ENCODE peak calls at places on chromosome 14, in five cellular contexts. Y, G, M, U and H are unnamed samples.

GRCh38 chr14:84237881-84238280 is 1292.1 kb upstream of the FLRT2 start:
- DNase-seq in Y (peak), G (no peak), M (no peak), U (no peak), H (no peak)

GRCh38 chr14:77140343-77140936 is 1.2 kb downstream of the ZDHHC22 start:
- DNase-seq in Y (no peak), G (no peak), M (no peak), U (no peak), H (no peak)

GRCh38 chr14:68978550-68978911 is 571 bp downstream of the ACTN1 start:
- DNase-seq in Y (no peak), G (peak), M (peak), U (peak), H (peak)

GRCh38 chr14:102196436-102197230 is 56.9 kb downstream of the WDR20 start:
- DNase-seq in Y (no peak), G (no peak), M (no peak), U (no peak), H (no peak)

GRCh38 chr14:63394856-63395255 is 76.1 kb upstream of the GPHB5 start:
- DNase-seq in Y (no peak), G (no peak), M (no peak), U (no peak), H (no peak)

GRCh38 chr14:53979747-53980642 is 23.4 kb upstream of the BMP4 start:
- DNase-seq in Y (peak), G (no peak), M (no peak), U (no peak), H (no peak)

GRCh38 chr14:35607380-35607779 is 73.4 kb downstream of the INSM2 start:
- DNase-seq in Y (no peak), G (no peak), M (no peak), U (no peak), H (no peak)

GRCh38 chr14:77051101-77051500 is 22.6 kb upstream of the IRF2BPL start:
- DNase-seq in Y (no peak), G (peak), M (no peak), U (peak), H (no peak)

GRCh38 chr14:83163016-83163415 is 1629.4 kb upstream of the SEL1L start:
- DNase-seq in Y (no peak), G (no peak), M (no peak), U (no peak), H (no peak)

GRCh38 chr14:68363841-68364711 is 428.8 kb downstream of the ZFP36L1 start:
- DNase-seq in Y (peak), G (no peak), M (no peak), U (no peak), H (peak)

GRCh38 chr14:56805992-56806737 is 4.1 kb downstream of the OTX2 start:
- DNase-seq in Y (no peak), G (no peak), M (no peak), U (no peak), H (no peak)

GRCh38 chr14:59215757-59216156 is 27.3 kb downstream of the DAAM1 start:
- DNase-seq in Y (no peak), G (no peak), M (no peak), U (no peak), H (no peak)

GRCh38 chr14:106500571-106500970 is 974.2 kb downstream of the TMEM121 start:
- DNase-seq in Y (no peak), G (no peak), M (no peak), U (no peak), H (no peak)

GRCh38 chr14:92844220-92844619 is 50.1 kb downstream of the GOLGA5 start:
- DNase-seq in Y (no peak), G (no peak), M (peak), U (no peak), H (no peak)

GRCh38 chr14:79011091-79011919 is 841.1 kb downstream of the NRXN3 start:
- DNase-seq in Y (peak), G (peak), M (peak), U (peak), H (no peak)

GRCh38 chr14:88166616-88167015 is 156.5 kb downstream of the KCNK10 start:
- DNase-seq in Y (no peak), G (no peak), M (no peak), U (no peak), H (no peak)

GRCh38 chr14:85090681-85091080 is 439.3 kb upstream of the FLRT2 start:
- DNase-seq in Y (peak), G (no peak), M (no peak), U (no peak), H (no peak)

GRCh38 chr14:63996016-63996415 is 143.2 kb downstream of the SYNE2 start:
- DNase-seq in Y (no peak), G (no peak), M (no peak), U (no peak), H (no peak)

GRCh38 chr14:61453103-61453767 is 131.9 kb downstream of the PRKCH start:
- DNase-seq in Y (no peak), G (no peak), M (no peak), U (no peak), H (no peak)

GRCh38 chr14:25411933-25412757 is 362.2 kb upstream of the STXBP6 start:
- DNase-seq in Y (peak), G (no peak), M (no peak), U (no peak), H (no peak)

GRCh38 chr14:95345032-95345431 is 25.3 kb upstream of the CLMN start:
- DNase-seq in Y (no peak), G (no peak), M (no peak), U (no peak), H (no peak)

GRCh38 chr14:80213602-80214001 is 2.3 kb upstream of the DIO2 start:
- DNase-seq in Y (peak), G (no peak), M (peak), U (peak), H (no peak)

GRCh38 chr14:35388656-35389314 is 15.8 kb downstream of the NFKBIA start:
- DNase-seq in Y (no peak), G (no peak), M (no peak), U (no peak), H (no peak)

GRCh38 chr14:85817430-85817829 is 287.5 kb downstream of the FLRT2 start:
- DNase-seq in Y (no peak), G (no peak), M (no peak), U (no peak), H (no peak)

GRCh38 chr14:83071888-83072501 is 1538.3 kb upstream of the SEL1L start:
- DNase-seq in Y (no peak), G (no peak), M (peak), U (no peak), H (no peak)

GRCh38 chr14:91249841-91250616 is 5.5 kb upstream of the GPR68 start:
- DNase-seq in Y (no peak), G (no peak), M (peak), U (peak), H (no peak)

GRCh38 chr14:82999802-83000201 is 1466.1 kb upstream of the SEL1L start:
- DNase-seq in Y (no peak), G (no peak), M (no peak), U (no peak), H (no peak)

GRCh38 chr14:73227812-73228781 is 9.2 kb upstream of the PAPLN start:
- DNase-seq in Y (peak), G (peak), M (peak), U (peak), H (no peak)

GRCh38 chr14:22737052-22737451 is 29.4 kb upstream of the OXA1L start:
- DNase-seq in Y (no peak), G (no peak), M (peak), U (no peak), H (no peak)

GRCh38 chr14:68386446-68386845 is 406.4 kb downstream of the ZFP36L1 start:
- DNase-seq in Y (no peak), G (no peak), M (no peak), U (no peak), H (no peak)

GRCh38 chr14:100059433-100059781 is 5.8 kb upstream of the EVL start:
- DNase-seq in Y (no peak), G (no peak), M (no peak), U (no peak), H (no peak)

GRCh38 chr14:39395555-39396254 is 36.5 kb downstream of the FBXO33 start:
- DNase-seq in Y (no peak), G (no peak), M (no peak), U (no peak), H (no peak)

GRCh38 chr14:24232121-24232644 is at the start of gene NEDD8:
- DNase-seq in Y (peak), G (peak), M (peak), U (peak), H (peak)

GRCh38 chr14:63468273-63468672 is 74.9 kb downstream of the PPP2R5E start:
- DNase-seq in Y (no peak), G (no peak), M (peak), U (no peak), H (no peak)

GRCh38 chr14:86430807-86431206 is 900.9 kb downstream of the FLRT2 start:
- DNase-seq in Y (no peak), G (no peak), M (no peak), U (no peak), H (no peak)

GRCh38 chr14:56811596-56812363 is 1.5 kb upstream of the OTX2 start:
- DNase-seq in Y (no peak), G (no peak), M (no peak), U (no peak), H (no peak)

GRCh38 chr14:68501621-68502052 is 291.2 kb downstream of the ZFP36L1 start:
- DNase-seq in Y (no peak), G (peak), M (peak), U (no peak), H (no peak)

GRCh38 chr14:51621654-51622053 is 30.1 kb upstream of the FRMD6 start:
- DNase-seq in Y (no peak), G (no peak), M (peak), U (no peak), H (no peak)

GRCh38 chr14:55867726-55868125 is 250.5 kb upstream of the PELI2 start:
- DNase-seq in Y (no peak), G (no peak), M (no peak), U (no peak), H (no peak)

GRCh38 chr14:81385824-81386223 is 14.3 kb downstream of the STON2 start:
- DNase-seq in Y (no peak), G (no peak), M (no peak), U (no peak), H (no peak)

DNA sequence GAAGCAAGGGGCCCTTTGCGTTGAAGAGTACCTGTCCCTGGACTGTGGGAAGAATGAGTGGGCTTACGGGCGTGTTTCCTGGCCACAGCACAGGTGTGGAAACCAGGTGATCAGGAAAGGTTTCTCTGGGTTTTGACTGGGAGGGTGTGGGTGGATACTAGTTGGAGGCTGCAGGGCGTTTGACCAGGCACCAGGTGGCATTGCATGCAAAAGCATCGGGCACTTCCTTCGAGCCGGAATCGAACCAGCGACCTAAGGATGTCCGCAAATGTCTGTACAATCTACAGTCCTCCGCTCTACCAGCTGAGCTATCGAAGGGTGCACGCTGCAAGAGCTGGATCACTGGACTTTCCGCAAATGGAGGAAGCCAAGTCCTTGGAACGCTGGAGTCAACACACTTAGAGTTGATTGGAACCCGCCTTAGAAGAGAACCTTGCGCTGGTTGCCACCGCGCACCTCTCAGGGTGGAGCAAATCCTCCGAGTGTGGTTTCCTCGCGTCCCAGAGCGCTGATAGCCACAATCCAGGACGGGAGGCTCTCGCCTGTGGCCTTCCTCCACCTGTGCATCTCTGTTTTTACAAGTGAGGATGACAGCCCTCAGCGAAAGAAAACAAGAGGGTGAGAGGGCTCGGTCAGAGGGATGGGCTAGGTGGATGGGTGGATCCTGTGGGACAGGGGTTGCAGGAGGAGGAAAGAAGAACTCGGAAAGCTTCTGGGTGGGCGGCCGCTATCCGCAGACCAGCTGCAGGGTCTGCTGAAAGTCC is 21.2 kb upstream of the RNASE4 start:
- DNase-seq in Y (peak), G (peak), M (peak), U (no peak), H (no peak)
- TF ChIP-seq CTCF in Y (peak), G (no peak), M (peak), U (peak), H (peak)

DNA sequence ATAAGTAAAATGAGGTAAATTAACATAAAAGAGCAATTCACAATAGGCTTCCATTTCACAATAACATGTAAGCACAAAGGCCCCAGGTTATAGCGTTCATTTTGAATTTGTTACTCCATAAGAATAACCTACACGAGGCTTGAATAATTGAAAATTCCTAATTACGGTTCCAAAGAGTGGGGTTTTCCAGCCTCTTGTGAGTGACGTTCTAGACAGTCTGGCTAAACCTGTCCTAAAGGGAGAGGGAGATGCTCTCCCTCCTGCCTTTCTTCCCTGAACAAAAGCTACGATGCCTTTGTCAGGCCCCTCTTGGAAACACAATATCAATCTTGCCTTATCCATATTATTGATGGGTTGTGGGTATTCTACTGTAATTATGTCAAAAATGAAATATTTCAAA is 24.3 kb upstream of the VRK1 start:
- DNase-seq in Y (no peak), G (no peak), M (no peak), U (no peak), H (no peak)
- TF ChIP-seq CTCF in Y (no peak), G (no peak), M (no peak), U (no peak), H (no peak)

GRCh38 chr14:70087380-70087697 is 101.4 kb downstream of the SLC8A3 start:
- DNase-seq in Y (no peak), G (no peak), M (no peak), U (no peak), H (no peak)
- TF ChIP-seq CTCF in Y (no peak), G (no peak), M (no peak), U (no peak), H (no peak)

GRCh38 chr14:103275000-103275399 is 59.0 kb upstream of the EIF5 start:
- DNase-seq in Y (no peak), G (no peak), M (no peak), U (no peak), H (no peak)

GRCh38 chr14:103282932-103283331 is 51.1 kb upstream of the EIF5 start:
- DNase-seq in Y (no peak), G (no peak), M (no peak), U (no peak), H (no peak)

GRCh38 chr14:103280278-103280917 is 53.6 kb upstream of the EIF5 start:
- DNase-seq in Y (no peak), G (no peak), M (no peak), U (no peak), H (no peak)

GRCh38 chr14:103281496-103282231 is 52.4 kb upstream of the EIF5 start:
- DNase-seq in Y (peak), G (peak), M (no peak), U (peak), H (no peak)

DNA sequence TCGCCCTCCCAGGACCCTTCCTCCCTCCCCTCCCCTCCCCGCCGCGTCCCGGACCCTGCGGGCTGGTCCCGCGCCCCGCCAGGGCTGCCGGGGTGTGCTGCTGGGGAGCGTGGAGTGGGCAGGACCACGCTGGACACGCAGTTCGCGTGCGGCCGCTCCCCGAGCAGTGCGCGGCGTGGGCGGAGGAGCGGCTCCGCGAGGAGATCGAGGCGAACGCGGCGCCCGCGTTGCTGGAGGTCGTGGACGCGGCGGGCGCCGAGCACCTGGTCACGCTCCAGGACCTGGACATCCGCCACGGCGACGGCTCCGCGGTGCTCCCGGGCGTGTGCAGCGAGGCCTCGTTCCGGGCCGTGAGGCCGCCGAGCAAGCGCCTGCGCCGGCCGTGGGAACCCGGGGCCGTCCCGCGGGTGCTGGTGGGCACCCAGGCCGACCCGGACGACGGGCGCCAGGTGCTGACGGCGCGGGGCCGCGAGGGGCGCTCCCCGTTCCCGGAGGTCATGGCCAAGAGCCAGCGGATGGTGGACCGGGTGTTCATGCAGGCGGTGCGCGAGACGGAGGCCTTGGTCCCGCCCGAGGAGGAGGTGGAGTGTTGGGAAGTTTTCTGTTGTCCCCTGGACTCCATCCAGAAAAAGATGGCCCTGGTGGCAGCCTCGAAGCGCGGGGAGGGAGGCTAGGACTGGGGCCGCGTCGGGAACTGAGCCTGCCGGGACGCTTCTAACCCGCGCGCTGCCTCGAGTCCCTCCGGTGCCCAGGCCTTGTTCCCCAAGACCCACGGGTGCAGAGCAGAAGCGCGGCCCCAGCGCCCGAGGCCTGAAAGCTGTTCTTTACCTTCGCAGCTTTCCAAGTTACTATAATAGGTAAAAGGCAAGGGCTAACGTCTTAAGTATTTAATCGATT is 54.7 kb upstream of the EIF5 start:
- DNase-seq in Y (no peak), G (no peak), M (no peak), U (peak), H (no peak)
- TF ChIP-seq CTCF in Y (no peak), G (no peak), M (no peak), U (no peak), H (no peak)

DNA sequence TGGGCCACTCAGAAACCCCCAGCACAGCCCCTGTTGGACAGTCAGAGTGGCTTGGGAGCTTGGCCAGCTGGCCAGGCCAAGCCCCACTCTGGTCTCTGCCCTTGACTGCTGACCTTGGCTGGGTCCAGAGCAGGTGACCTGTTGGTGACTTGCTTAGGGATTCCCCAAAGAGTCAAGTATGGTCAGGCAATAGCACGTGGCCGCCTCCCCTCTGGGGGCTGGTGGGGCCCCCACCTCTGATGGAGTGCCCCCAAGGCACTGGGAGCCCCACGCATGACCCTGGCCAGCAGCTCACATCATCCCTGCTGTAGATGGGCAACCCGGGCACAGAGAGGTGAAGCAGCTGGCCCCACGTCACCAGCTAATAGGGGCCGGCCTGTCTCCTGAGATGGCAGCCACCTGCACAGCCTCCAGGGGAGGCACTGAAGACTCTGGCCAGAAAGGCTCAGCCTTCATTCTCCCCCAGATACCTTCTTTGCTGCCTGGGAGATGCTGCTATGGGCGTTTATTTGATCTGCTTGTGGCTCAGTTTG is 1.8 kb downstream of the CCDC197 start:
- DNase-seq in Y (no peak), G (no peak), M (peak), U (no peak), H (no peak)
- TF ChIP-seq CTCF in Y (no peak), G (no peak), M (no peak), U (no peak), H (no peak)

GRCh38 chr14:20332386-20332945 is 613 bp downstream of the CCNB1IP1 start:
- DNase-seq in Y (peak), G (no peak), M (peak), U (peak), H (no peak)
- TF ChIP-seq CTCF in Y (no peak), G (no peak), M (no peak), U (no peak), H (peak)

DNA sequence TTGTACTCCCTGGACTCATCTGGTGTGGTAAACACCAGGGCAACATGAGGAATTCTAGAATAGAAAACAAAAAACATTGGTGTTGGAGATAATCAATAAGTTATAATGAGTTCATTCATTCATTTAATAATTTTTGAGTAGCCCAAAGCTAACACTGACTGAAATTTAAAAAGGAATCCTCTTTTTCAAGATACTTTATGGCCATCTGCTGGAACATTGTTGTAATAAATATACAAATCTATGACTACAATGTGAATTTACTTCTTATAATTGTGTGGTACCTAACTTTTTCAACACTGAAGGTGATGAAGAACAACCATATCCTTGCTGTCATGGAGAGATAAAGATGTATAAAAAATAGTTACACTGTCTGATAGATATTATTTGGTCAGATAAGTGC is 687.3 kb upstream of the MIS18BP1 start:
- DNase-seq in Y (no peak), G (no peak), M (no peak), U (no peak), H (no peak)
- TF ChIP-seq CTCF in Y (no peak), G (no peak), M (no peak), U (no peak), H (no peak)

GRCh38 chr14:74756326-74756725 is 6.8 kb upstream of the YLPM1 start:
- DNase-seq in Y (no peak), G (no peak), M (no peak), U (no peak), H (no peak)
- TF ChIP-seq CTCF in Y (no peak), G (no peak), M (no peak), U (no peak), H (no peak)